ENCODE peak calls at places on chromosomes 13 and 19, in five cellular contexts. N is trophoblast cell, X is neuronal stem cell, Y is H9, D is H1. J is an unnamed sample.

GRCh38 chr13:38308736-38309135 is 40.9 kb upstream of the UFM1 start:
- DNase-seq in Y (no peak), X (no peak), N (peak; percentile 99), D (no peak), J (peak; percentile 2)

GRCh38 chr13:65387743-65388347 is 1842.3 kb downstream of the PCDH9 start:
- DNase-seq in X (no peak), N (no peak), D (no peak), Y (no peak), J (no peak)

GRCh38 chr19:8075158-8076086 is 22.9 kb downstream of the CCL25 start:
- DNase-seq in N (peak; percentile 81), Y (no peak), X (no peak), D (no peak), J (peak; percentile 13)

GRCh38 chr19:4707322-4707721 is 16.3 kb downstream of the DPP9 start:
- DNase-seq in Y (no peak), X (no peak), D (no peak), N (no peak), J (no peak)

GRCh38 chr19:35696835-35697234 is 7.5 kb upstream of the ZBTB32 start:
- DNase-seq in D (no peak), N (no peak), X (no peak), Y (no peak), J (no peak)

GRCh38 chr13:99425485-99426341 is 75.6 kb upstream of the TM9SF2 start:
- DNase-seq in N (no peak), Y (peak; percentile 24), D (no peak), X (no peak), J (no peak)

GRCh38 chr19:4972509-4973230 is 3.8 kb downstream of the KDM4B start:
- DNase-seq in N (peak; percentile 39), X (no peak), Y (no peak), D (no peak), J (peak; percentile 78)

GRCh38 chr13:90427322-90428272 is 919.9 kb upstream of the MIR17HG start:
- DNase-seq in D (no peak), Y (peak; percentile 42), N (no peak), X (no peak), J (no peak)

GRCh38 chr13:41384749-41385503 is 72.4 kb upstream of the RGCC start:
- DNase-seq in D (no peak), X (no peak), N (peak; percentile 53), Y (no peak), J (peak; percentile 23)

GRCh38 chr19:35793381-35794165 is 18.2 kb downstream of the ARHGAP33 start:
- DNase-seq in X (no peak), D (no peak), Y (no peak), N (peak; percentile 9), J (peak; percentile 8)

GRCh38 chr13:44470623-44471562 is 97.3 kb downstream of the SERP2 start:
- DNase-seq in N (peak; percentile 71), Y (no peak), D (no peak), X (no peak), J (peak; percentile 36)

GRCh38 chr13:36454962-36455361 is 22.7 kb downstream of the CCNA1 start:
- DNase-seq in D (no peak), X (no peak), Y (no peak), N (no peak), J (no peak)

GRCh38 chr13:49097374-49097773 is 121.7 kb downstream of the FNDC3A start:
- DNase-seq in X (no peak), N (peak; percentile 32), D (no peak), Y (no peak), J (peak; percentile 80)

GRCh38 chr19:13633109-13633508 is 126.8 kb upstream of the CACNA1A start:
- DNase-seq in Y (peak; percentile 49), N (no peak), D (no peak), X (peak; percentile 20), J (no peak)

GRCh38 chr19:32966750-32967149 is 5.0 kb downstream of the CEP89 start:
- DNase-seq in X (no peak), N (no peak), D (no peak), Y (no peak), J (no peak)

GRCh38 chr19:5434970-5435641 is 20.1 kb upstream of the ZNRF4 start:
- DNase-seq in Y (no peak), N (no peak), X (no peak), D (no peak), J (peak; percentile 77)

GRCh38 chr19:33005440-33005839 is 33.4 kb downstream of the FAAP24 start:
- DNase-seq in Y (no peak), X (no peak), D (no peak), N (peak; percentile 87), J (no peak)

GRCh38 chr13:29137016-29137415 is 316.9 kb downstream of the MTUS2 start:
- DNase-seq in Y (no peak), X (no peak), N (no peak), D (no peak), J (no peak)

GRCh38 chr19:3216874-3217273 is 7.6 kb upstream of the CELF5 start:
- DNase-seq in Y (no peak), N (no peak), D (no peak), X (no peak), J (no peak)
- H2BK12ac ChIP-seq in Y (no peak overlapping the region), N (no peak overlapping the region), D (no peak overlapping the region), X (no peak overlapping the region), J (no peak overlapping the region)

GRCh38 chr13:50831510-50831909 is 12.0 kb downstream of the DLEU7 start:
- DNase-seq in X (no peak), Y (no peak), D (no peak), N (no peak), J (no peak)
- H4K91ac ChIP-seq in X (no peak overlapping the region), Y (no peak overlapping the region), D (no peak overlapping the region), N (no peak overlapping the region), J (no peak overlapping the region)

GRCh38 chr13:46830405-46831005 is 33.5 kb upstream of the ESD start:
- DNase-seq in D (no peak), N (peak; percentile 15), Y (no peak), X (no peak), J (no peak)
- H2BK12ac ChIP-seq in D (no peak overlapping the region), N (no peak overlapping the region), Y (no peak overlapping the region), X (no peak overlapping the region), J (no peak overlapping the region)

GRCh38 chr19:44690131-44690440 is 8.9 kb upstream of the CEACAM16 start:
- DNase-seq in N (no peak), D (no peak), X (no peak), Y (no peak), J (no peak)

GRCh38 chr19:44692379-44692721 is 6.6 kb upstream of the CEACAM16 start:
- DNase-seq in N (no peak), X (no peak), Y (no peak), D (no peak), J (no peak)

GRCh38 chr19:44686896-44687295 is 12.1 kb upstream of the CEACAM16 start:
- DNase-seq in X (no peak), D (no peak), N (no peak), Y (no peak), J (no peak)

GRCh38 chr19:44687898-44688297 is 11.1 kb upstream of the CEACAM16 start:
- DNase-seq in N (no peak), D (no peak), Y (no peak), X (no peak), J (no peak)

DNA sequence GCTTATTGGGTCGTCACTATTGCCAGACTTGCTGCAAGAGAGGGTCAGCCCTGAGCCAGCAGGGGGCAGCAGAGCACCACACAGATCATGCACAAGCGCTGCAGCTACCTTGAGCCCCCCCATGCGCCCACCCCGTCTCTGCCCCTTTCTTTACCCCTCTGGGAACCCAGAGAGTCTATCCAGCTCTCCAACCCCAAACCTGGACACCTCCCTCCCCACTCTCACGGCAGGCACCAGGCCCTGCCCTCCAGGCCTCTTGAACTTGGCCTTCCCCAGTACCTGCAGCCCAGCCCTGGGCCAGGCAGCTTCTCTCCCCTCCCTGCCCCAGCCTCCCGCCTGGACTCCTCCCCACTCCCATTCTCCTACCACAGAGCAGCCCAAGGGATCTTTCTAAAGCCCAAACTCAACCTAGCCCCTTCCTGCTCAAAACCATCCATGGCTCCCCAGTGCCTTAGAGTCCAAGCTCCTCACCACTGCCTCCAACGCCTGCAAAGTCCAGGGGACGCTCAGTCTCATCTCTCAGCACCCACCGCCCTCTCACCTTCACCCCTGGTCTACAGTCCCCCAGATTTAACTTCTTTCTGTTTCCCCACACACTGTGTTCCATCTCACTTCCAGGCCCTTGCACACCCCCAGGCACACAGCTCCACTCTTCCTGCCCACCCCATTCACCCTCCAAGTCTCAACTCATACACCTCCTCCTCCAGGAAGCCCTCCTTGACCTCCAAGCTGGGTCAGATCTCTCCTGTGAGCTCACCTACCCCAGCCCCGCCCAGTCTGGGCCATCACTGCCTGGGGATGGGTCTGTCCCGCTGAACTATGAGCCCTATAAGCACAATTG is 9.4 kb upstream of the CEACAM16 start:
- DNase-seq in D (peak; percentile 65), X (peak; percentile 75), Y (peak; percentile 86), N (peak; percentile 72), J (peak; percentile 66)
- H4K91ac ChIP-seq in D (peak overlapping the region; percentile 72), X (no peak overlapping the region), Y (no peak overlapping the region), N (no peak overlapping the region), J (peak overlapping the region; percentile 29)

DNA sequence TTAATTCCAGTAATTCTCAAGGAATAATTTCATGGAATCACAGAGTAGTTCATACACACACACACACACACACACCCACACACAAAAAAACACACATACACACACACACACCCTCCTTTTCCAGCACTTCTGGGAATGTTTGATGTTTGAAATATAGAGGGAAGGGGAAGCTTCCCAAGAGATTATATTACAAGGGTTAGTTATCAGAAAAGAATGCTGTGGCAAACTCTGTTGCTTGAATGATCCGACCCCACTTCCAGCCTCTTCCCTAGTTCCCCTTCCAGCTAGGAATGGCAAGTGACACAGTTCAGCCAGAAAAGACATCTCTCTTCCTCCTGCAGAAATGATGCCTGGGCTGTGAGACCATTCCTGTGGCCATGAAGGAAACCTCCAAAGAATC is 49.9 kb downstream of the KCTD12 start:
- DNase-seq in Y (no peak), D (no peak), N (no peak), X (no peak), J (peak; percentile 34)
- H2BK12ac ChIP-seq in Y (no peak overlapping the region), D (no peak overlapping the region), N (no peak overlapping the region), X (no peak overlapping the region), J (no peak overlapping the region)

DNA sequence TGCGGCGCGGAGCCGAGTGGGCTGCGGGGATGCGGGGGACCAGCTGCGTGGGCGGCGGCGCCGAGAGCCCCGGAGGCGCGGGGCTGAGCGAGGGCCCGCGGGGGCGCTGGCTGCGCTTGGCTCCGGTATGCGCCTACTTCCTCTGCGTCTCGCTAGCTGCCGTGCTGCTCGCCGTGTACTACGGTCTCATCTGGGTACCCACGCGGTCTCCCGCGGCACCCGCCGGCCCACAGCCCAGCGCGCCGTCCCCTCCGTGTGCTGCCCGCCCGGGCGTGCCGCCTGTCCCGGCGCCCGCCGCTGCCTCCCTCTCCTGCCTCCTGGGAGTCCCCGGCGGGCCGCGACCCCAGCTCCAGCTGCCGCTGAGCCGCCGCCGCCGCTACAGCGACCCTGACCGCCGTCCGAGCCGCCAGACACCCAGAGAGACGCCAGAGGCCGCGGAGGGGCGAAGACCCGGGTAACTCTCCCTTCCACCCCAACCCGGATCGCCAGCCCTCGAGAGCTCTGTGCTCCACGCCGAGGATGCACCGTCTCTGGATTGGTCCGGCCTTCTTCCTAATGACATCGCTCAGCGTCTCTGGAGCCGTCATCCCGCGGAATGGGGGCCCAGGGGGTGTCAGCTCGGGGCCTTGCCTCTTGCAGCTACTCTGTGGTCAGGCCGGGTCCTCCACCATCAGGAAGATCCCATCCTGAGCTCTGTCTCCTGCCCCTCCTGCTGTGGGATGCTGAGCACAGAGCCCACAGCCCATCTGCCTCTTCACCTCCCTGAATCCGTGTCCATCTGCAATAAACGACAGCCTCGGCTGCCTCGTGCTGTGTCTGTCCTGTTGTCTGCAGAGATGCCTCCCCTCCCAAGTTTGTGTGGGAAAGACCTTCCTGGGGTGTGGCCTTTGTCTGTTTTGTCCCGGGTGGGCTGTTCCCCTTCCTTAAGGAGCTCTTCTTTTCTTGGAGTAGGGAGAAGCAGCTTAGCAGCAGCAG is 493 bp downstream of the INAFM1 start:
- DNase-seq in X (no peak), N (no peak), D (no peak), Y (no peak), J (peak; percentile 48)
- H4K91ac ChIP-seq in X (no peak overlapping the region), N (no peak overlapping the region), D (no peak overlapping the region), Y (no peak overlapping the region), J (peak overlapping the region; percentile 21)

GRCh38 chr13:32309812-32310706 is 5.1 kb downstream of the ZAR1L start:
- DNase-seq in Y (peak; percentile 32), N (peak; percentile 81), X (peak; percentile 41), D (no peak), J (peak; percentile 65)
- H2BK12ac ChIP-seq in Y (no peak overlapping the region), N (no peak overlapping the region), X (no peak overlapping the region), D (no peak overlapping the region), J (no peak overlapping the region)

J was measured in mesenchymal stem cell.